ENCODE peak calls at places on chromosome 14, in eight cellular contexts. S is CD4-positive, CD25-positive, alpha-beta regulatory T cell; V is left ventricle myocardium inferior; M is A549; A is vagina; G is RWPE2; N is right cardiac atrium; B is aorta. U is an unnamed sample. For H3K4me1, the result is how much of the 10 kb centered on the place peaks cover.

GRCh38 chr14:103723176-103724081 is 7.8 kb downstream of the ZFYVE21 start:
- DNase-seq in S (no peak), V (no peak), M (no peak), A (no peak), G (no peak), N (peak), B (peak), U (no peak)

GRCh38 chr14:22152161-22152870 is 436.7 kb downstream of the DAD1 start:
- DNase-seq in S (no peak), V (no peak), M (no peak), A (no peak), G (no peak), N (no peak), B (no peak), U (no peak)

GRCh38 chr14:101735453-101735852 is 26.1 kb upstream of the PPP2R5C start:
- DNase-seq in S (no peak), V (no peak), M (no peak), A (peak), G (no peak), N (no peak), B (no peak), U (no peak)

GRCh38 chr14:37678916-37679315 is 83.5 kb downstream of the TTC6 start:
- DNase-seq in S (no peak), V (no peak), M (no peak), A (no peak), G (no peak), N (no peak), B (no peak), U (no peak)

GRCh38 chr14:99647407-99647806 is 2.5 kb downstream of the HHIPL1 start:
- DNase-seq in S (no peak), V (no peak), M (no peak), A (no peak), G (no peak), N (no peak), B (peak), U (no peak)

GRCh38 chr14:37584211-37585100 is 10.6 kb downstream of the FOXA1 start:
- DNase-seq in S (no peak), V (no peak), M (no peak), A (no peak), G (peak), N (peak), B (peak), U (no peak)

GRCh38 chr14:83764656-83765055 is 1765.3 kb upstream of the FLRT2 start:
- DNase-seq in S (no peak), V (no peak), M (no peak), A (no peak), G (no peak), N (no peak), B (no peak), U (no peak)

GRCh38 chr14:74962493-74962892 is 7.1 kb upstream of the PGF start:
- DNase-seq in S (no peak), V (no peak), M (no peak), A (no peak), G (no peak), N (peak), B (peak), U (no peak)

GRCh38 chr14:67517083-67517482 is 16.0 kb upstream of the PLEKHH1 start:
- DNase-seq in S (no peak), V (peak), M (no peak), A (no peak), G (no peak), N (peak), B (peak), U (peak)

GRCh38 chr14:70677324-70677723 is 35.6 kb downstream of the TTC9 start:
- DNase-seq in S (no peak), V (no peak), M (no peak), A (no peak), G (no peak), N (no peak), B (no peak), U (no peak)

GRCh38 chr14:70672328-70672675 is 30.6 kb downstream of the TTC9 start:
- DNase-seq in S (no peak), V (no peak), M (no peak), A (no peak), G (no peak), N (no peak), B (no peak), U (no peak)

GRCh38 chr14:70666364-70666691 is 24.6 kb downstream of the TTC9 start:
- DNase-seq in S (no peak), V (no peak), M (no peak), A (no peak), G (no peak), N (no peak), B (no peak), U (no peak)

GRCh38 chr14:70670992-70671651 is 29.4 kb downstream of the TTC9 start:
- DNase-seq in S (no peak), V (no peak), M (no peak), A (no peak), G (no peak), N (no peak), B (peak), U (no peak)

DNA sequence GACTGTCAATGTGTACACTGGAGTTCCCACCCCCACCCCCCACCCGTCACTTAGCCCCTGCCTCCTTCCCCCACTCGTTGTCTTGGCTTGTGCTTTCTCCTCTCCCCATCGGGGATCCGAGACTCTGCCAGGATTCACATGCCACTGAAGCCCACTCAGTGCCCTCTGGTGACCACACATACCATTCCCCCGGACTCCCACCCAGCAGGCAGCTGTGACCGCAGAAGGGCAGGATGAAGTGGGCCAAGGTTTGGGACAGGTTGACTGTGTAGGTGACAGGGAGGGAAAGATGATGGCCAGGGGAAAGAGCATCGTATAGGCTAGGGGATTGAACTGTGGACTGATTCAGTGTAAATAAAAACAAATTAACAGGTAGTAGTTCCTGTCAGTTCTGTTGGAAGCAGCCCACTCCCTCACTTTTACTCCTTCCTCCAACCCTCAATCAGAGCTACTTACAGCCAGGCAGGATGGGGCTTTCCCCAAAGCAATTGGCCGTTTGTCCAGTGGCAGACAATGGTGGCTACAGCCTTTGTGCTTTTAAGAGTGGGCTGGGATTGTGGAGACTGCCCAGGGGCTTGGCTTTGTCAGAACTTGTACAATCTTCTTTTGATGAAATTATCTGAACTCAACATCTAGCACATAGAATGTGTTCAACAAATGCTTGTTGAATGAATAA is 30.1 kb downstream of the TTC9 start:
- DNase-seq in S (no peak), V (no peak), M (no peak), A (no peak), G (no peak), N (no peak), B (no peak), U (no peak)
- H3K4me1 ChIP-seq in S (under half), V (under half), M (under half), A (under half), G (under half), N (under half), B (under half), U (under half)

GRCh38 chr14:90521930-90522483 is 125.2 kb downstream of the CALM1 start:
- DNase-seq in S (no peak), V (no peak), M (no peak), A (no peak), G (no peak), N (peak), B (no peak), U (no peak)
- H3K4me3 ChIP-seq in S (no peak), V (no peak), M (no peak), A (no peak), G (no peak), N (no peak), B (no peak), U (no peak)

GRCh38 chr14:70665448-70666363 is 24.0 kb downstream of the TTC9 start:
- DNase-seq in S (peak), V (no peak), M (peak), A (no peak), G (peak), N (no peak), B (no peak), U (peak)
- H3K4me1 ChIP-seq in S (under half), V (under half), M (under half), A (under half), G (under half), N (under half), B (under half), U (under half)

GRCh38 chr14:71554959-71555612 is 377.1 kb upstream of the RGS6 start:
- DNase-seq in S (no peak), V (no peak), M (no peak), A (no peak), G (no peak), N (no peak), B (no peak), U (no peak)
- H3K4me3 ChIP-seq in S (peak), V (no peak), M (no peak), A (no peak), G (no peak), N (no peak), B (no peak), U (no peak)

GRCh38 chr14:23487216-23487615 is 17.7 kb downstream of the NGDN start:
- DNase-seq in S (no peak), V (no peak), M (no peak), A (no peak), G (no peak), N (no peak), B (no peak), U (no peak)

GRCh38 chr14:23482814-23483128 is 13.3 kb downstream of the NGDN start:
- DNase-seq in S (no peak), V (no peak), M (no peak), A (no peak), G (no peak), N (no peak), B (no peak), U (no peak)

GRCh38 chr14:23483216-23483854 is 13.8 kb downstream of the NGDN start:
- DNase-seq in S (peak), V (no peak), M (peak), A (no peak), G (no peak), N (no peak), B (no peak), U (peak)

GRCh38 chr14:23485311-23485710 is 15.8 kb downstream of the NGDN start:
- DNase-seq in S (no peak), V (no peak), M (no peak), A (no peak), G (no peak), N (no peak), B (no peak), U (no peak)

DNA sequence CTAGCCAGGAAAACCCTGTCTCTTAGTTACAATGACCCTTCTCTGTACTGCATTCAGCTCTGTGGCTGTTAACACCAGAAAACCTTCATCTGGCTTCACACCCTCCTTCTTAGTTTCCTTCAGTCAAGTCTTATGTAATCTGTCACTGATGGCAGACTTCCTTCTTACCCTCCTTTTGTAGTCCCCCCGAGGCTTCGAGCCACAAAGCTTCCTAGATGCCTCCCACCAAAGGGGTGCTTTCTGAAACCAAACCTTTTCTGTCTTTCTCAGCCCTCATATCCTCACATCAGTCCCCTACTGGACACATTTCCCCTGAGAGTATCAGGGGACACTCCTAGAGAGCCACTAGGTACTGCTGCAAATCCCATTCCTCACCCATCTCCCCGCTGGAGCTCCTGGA is 16.6 kb downstream of the NGDN start:
- DNase-seq in S (no peak), V (no peak), M (no peak), A (no peak), G (no peak), N (no peak), B (no peak), U (no peak)
- H3K4me1 ChIP-seq in S (under half), V (under half), M (under half), A (under half), G (under half), N (under half), B (under half), U (under half)

GRCh38 chr14:65281991-65282908 is 130.3 kb upstream of the FUT8 start:
- DNase-seq in S (peak), V (no peak), M (no peak), A (no peak), G (no peak), N (peak), B (no peak), U (peak)

GRCh38 chr14:65280653-65281052 is 131.9 kb upstream of the FUT8 start:
- DNase-seq in S (no peak), V (no peak), M (no peak), A (no peak), G (no peak), N (peak), B (no peak), U (no peak)

GRCh38 chr14:65279958-65280357 is 132.6 kb upstream of the FUT8 start:
- DNase-seq in S (no peak), V (no peak), M (no peak), A (no peak), G (no peak), N (peak), B (no peak), U (no peak)

GRCh38 chr14:65279510-65279909 is 133.0 kb upstream of the FUT8 start:
- DNase-seq in S (no peak), V (no peak), M (no peak), A (no peak), G (no peak), N (no peak), B (no peak), U (no peak)

GRCh38 chr14:65282909-65283253 is 129.6 kb upstream of the FUT8 start:
- DNase-seq in S (peak), V (no peak), M (no peak), A (no peak), G (no peak), N (no peak), B (no peak), U (no peak)
- H3K4me3 ChIP-seq in S (peak), V (peak), M (no peak), A (peak), G (no peak), N (no peak), B (no peak), U (no peak)

DNA sequence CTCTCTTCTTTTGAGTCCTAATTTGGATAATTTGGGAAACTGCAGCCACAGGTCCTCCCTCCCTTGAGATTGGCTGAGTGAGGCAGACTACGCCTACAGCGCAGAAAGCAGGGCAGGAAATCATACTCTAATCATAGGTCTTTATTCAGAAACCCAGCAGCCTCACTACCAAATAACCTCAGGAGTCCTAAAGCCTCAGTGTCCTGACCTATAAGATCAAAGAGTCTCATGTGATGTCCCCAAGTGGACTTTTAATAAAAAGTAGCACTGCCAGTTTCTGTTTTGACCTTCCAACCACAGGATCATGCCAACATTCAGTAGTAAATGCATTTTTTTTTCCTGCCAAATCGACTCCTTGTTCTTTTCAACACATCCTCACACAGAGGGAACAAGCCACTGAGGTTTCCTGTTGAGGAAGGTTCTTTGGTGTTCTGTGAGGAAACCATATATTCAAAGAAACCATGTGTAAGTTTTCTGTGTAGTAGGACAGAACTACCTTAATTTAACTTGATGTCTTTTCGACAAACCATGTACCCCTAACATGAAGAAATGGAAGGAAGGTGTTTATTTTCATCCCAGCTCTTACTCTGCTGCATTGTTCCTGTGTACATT is 72.2 kb downstream of the VCPKMT start:
- DNase-seq in S (peak), V (no peak), M (no peak), A (no peak), G (no peak), N (no peak), B (no peak), U (no peak)
- H3K4me1 ChIP-seq in S (half or more), V (under half), M (under half), A (half or more), G (under half), N (under half), B (under half), U (under half)